ENCODE peak calls at places on chromosomes 13 and 19, in ten cellular contexts. B is adrenal gland, U is stomach, G is pancreas, M is kidney epithelial cell, O is neural crest cell, Y is mesothelial cell of epicardium, S is fibroblast of mammary gland, I is ascending aorta, C is B cell. T is an unnamed sample.
A peak's percentile ranks its signal among the peaks of the same experiment; 100 is the strongest.

GRCh38 chr13:113493315-113493951 is 2.9 kb upstream of the DCUN1D2 start:
- DNase-seq in B (no peak), U (no peak), G (no peak), M (peak; percentile 96), O (no peak), Y (no peak), S (peak; percentile 99), I (no peak), C (no peak), T (no peak)

GRCh38 chr19:41415154-41415571 is 12.0 kb downstream of the B3GNT8 start:
- DNase-seq in B (no peak), U (no peak), G (no peak), M (no peak), O (no peak), Y (no peak), S (no peak), I (no peak), C (no peak), T (no peak)

GRCh38 chr13:80586356-80586755 is 245.4 kb upstream of the SPRY2 start:
- DNase-seq in B (no peak), U (no peak), G (no peak), M (no peak), O (no peak), Y (no peak), S (peak; percentile 55), I (no peak), C (no peak), T (no peak)

GRCh38 chr19:29843180-29844051 is 31.6 kb downstream of the CCNE1 start:
- DNase-seq in B (peak; percentile 48), U (no peak), G (peak; percentile 22), M (no peak), O (no peak), Y (peak; percentile 40), S (peak; percentile 38), I (no peak), C (no peak), T (no peak)

GRCh38 chr13:60275208-60275607 is 111.5 kb upstream of the DIAPH3 start:
- DNase-seq in B (no peak), U (no peak), G (no peak), M (no peak), O (no peak), Y (no peak), S (no peak), I (no peak), C (no peak), T (no peak)

GRCh38 chr13:20567881-20568528 is 1.0 kb downstream of the IFT88 start:
- DNase-seq in B (no peak), U (no peak), G (no peak), M (no peak), O (no peak), Y (no peak), S (peak; percentile 3), I (no peak), C (no peak), T (no peak)

GRCh38 chr13:44578064-44578394 is 1.9 kb upstream of the TSC22D1 start:
- DNase-seq in B (no peak), U (peak; percentile 33), G (no peak), M (no peak), O (no peak), Y (no peak), S (peak; percentile 59), I (no peak), C (no peak), T (no peak)

GRCh38 chr13:51585234-51585672 is 991 bp downstream of the WDFY2 start:
- DNase-seq in B (no peak), U (no peak), G (no peak), M (no peak), O (no peak), Y (no peak), S (peak; percentile 28), I (no peak), C (no peak), T (no peak)

GRCh38 chr19:13057147-13057572 is 45.5 kb downstream of the LYL1 start:
- DNase-seq in B (no peak), U (peak; percentile 46), G (no peak), M (no peak), O (no peak), Y (no peak), S (no peak), I (no peak), C (no peak), T (no peak)

GRCh38 chr13:110853235-110853721 is 61.6 kb downstream of the ANKRD10 start:
- DNase-seq in B (no peak), U (no peak), G (no peak), M (no peak), O (no peak), Y (no peak), S (peak; percentile 23), I (no peak), C (no peak), T (no peak)

GRCh38 chr13:29621401-29621800 is 25.9 kb upstream of the SLC7A1 start:
- DNase-seq in B (no peak), U (no peak), G (no peak), M (no peak), O (no peak), Y (no peak), S (peak; percentile 58), I (no peak), C (no peak), T (no peak)

GRCh38 chr13:36817996-36818395 is 1.0 kb upstream of the RFXAP start:
- DNase-seq in B (no peak), U (no peak), G (no peak), M (no peak), O (no peak), Y (no peak), S (no peak), I (no peak), C (no peak), T (no peak)

GRCh38 chr13:36818483-36819063 is 449 bp upstream of the RFXAP start:
- DNase-seq in B (no peak), U (no peak), G (no peak), M (no peak), O (no peak), Y (no peak), S (peak; percentile 24), I (no peak), C (no peak), T (no peak)

GRCh38 chr13:36819811-36820140 is 754 bp downstream of the RFXAP start:
- DNase-seq in B (peak; percentile 22), U (no peak), G (no peak), M (no peak), O (no peak), Y (no peak), S (peak; percentile 36), I (no peak), C (no peak), T (no peak)

GRCh38 chr13:36820222-36820621 is 1.2 kb downstream of the RFXAP start:
- DNase-seq in B (no peak), U (no peak), G (no peak), M (no peak), O (no peak), Y (no peak), S (no peak), I (no peak), C (no peak), T (no peak)

DNA sequence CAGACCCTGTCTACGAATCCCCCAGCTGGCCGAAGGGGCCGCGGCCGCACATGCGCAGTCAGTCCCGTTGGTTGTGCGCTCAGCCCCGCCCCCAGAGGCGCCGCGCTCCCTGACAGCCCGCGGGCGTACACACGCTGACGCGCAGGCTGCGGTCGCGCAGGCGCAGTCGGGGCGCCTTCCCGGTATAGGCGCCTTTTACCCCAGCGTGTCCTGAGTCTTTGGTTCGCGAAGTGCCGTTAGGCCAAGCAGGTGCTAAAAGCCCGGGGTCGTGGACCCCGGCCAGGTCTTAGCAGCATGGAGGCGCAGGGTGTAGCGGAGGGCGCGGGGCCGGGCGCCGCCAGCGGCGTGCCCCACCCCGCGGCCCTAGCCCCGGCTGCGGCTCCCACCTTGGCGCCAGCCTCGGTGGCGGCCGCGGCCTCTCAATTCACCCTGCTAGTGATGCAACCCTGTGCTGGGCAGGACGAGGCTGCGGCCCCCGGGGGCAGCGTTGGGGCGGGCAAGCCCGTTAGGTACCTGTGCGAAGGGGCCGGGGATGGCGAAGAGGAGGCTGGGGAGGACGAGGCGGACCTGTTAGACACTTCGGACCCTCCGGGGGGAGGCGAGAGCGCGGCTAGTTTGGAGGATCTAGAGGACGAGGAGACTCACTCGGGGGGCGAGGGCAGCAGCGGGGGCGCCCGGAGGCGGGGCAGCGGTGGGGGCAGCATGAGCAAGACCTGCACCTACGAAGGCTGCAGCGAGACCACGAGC is at the start of gene RFXAP:
- DNase-seq in B (peak; percentile 87), U (peak; percentile 93), G (peak; percentile 88), M (peak; percentile 29), O (peak; percentile 90), Y (peak; percentile 94), S (peak; percentile 81), I (peak; percentile 45), C (peak; percentile 91), T (peak; percentile 96)
- TF ChIP-seq CTCF in B (no peak), U (peak; percentile 19), G (no peak), M (no peak), O (no peak), Y (no peak), S (no peak), I (peak; percentile 17), C (peak; percentile 21), T (peak; percentile 11)

DNA sequence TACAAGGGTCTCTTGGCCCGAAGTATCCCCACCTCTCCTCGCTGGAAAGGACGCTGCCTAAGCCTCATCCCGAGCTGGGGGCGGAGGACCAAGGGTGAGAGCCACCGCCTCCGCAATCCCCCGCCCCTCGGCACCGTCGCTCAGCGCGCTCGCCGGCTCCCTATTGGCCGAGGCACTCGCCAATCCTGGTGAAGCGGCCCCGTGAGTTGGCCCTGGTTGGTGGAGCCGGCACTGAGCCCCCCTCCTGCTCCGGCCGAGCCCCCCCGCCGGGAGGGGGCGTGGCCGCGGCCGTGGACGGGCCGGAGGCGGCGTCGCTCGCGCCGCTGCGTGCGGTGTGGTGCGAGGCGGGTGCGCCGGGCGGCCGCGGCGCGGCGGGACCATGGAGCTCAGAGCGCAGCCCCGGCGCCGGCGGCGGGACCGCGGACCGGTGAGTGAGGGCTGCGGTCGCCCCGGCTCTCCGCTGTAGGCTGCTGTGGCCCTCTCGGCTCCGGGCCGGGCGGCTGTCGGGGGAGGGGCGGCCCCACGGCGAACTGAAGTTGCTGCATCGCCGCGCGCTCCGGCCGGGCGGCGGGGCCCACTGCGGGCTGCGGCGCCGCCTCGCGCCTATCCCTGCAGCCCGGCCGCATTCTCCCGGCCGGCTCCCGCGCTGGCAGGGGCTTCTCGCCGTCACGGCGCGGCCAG is at the start of gene WASF3:
- DNase-seq in B (peak; percentile 96), U (peak; percentile 94), G (peak; percentile 95), M (peak; percentile 56), O (peak; percentile 93), Y (peak; percentile 93), S (peak; percentile 87), I (peak; percentile 36), C (peak; percentile 54), T (peak; percentile 95)
- TF ChIP-seq CTCF in B (no peak), U (peak; percentile 3), G (no peak), M (no peak), O (no peak), Y (no peak), S (no peak), I (no peak), C (no peak), T (no peak)

GRCh38 chr19:3073931-3074595 is 11.8 kb upstream of the TLE5 start:
- DNase-seq in B (peak; percentile 65), U (no peak), G (peak; percentile 19), M (no peak), O (no peak), Y (no peak), S (peak; percentile 30), I (no peak), C (no peak), T (no peak)
- TF ChIP-seq CTCF in B (no peak), U (no peak), G (no peak), M (peak; percentile 5), O (no peak), Y (no peak), S (peak; percentile 12), I (no peak), C (no peak), T (no peak)

GRCh38 chr13:78875792-78876580 is 217.0 kb upstream of the OBI1 start:
- DNase-seq in B (no peak), U (no peak), G (no peak), M (no peak), O (no peak), Y (no peak), S (no peak), I (no peak), C (no peak), T (no peak)
- TF ChIP-seq CTCF in B (no peak), U (no peak), G (no peak), M (no peak), O (no peak), Y (no peak), S (no peak), I (no peak), C (no peak), T (no peak)

T was measured in type B pancreatic cell.